ENCODE peak calls at places on chromosomes 6 and 20, in six cellular contexts. J is HL-60, U is SK-N-SH, P is GM12878, M is H1, X is K562. V is an unnamed sample.
A peak's percentile ranks its signal among the peaks of the same experiment; 100 is the strongest.

GRCh38 chr6:56311086-56311485 is 63.7 kb upstream of the COL21A1 start:
- DNase-seq in U (no peak), X (no peak), M (no peak), P (no peak), J (no peak), V (no peak)

GRCh38 chr20:58890454-58891075 is 38.0 kb downstream of the GNAS start:
- DNase-seq in U (peak; percentile 96), M (peak; percentile 76), P (no peak), X (no peak), J (peak; percentile 67), V (peak; percentile 85)

GRCh38 chr20:24782801-24783630 is 166.1 kb upstream of the CST7 start:
- DNase-seq in P (no peak), X (no peak), U (peak; percentile 44), M (no peak), J (no peak), V (peak; percentile 24)

GRCh38 chr6:20333870-20334269 is 67.8 kb upstream of the E2F3 start:
- DNase-seq in U (no peak), X (no peak), J (no peak), P (no peak), M (no peak), V (no peak)

GRCh38 chr6:21522773-21523490 is 70.6 kb upstream of the SOX4 start:
- DNase-seq in P (no peak), J (no peak), U (peak; percentile 64), X (no peak), M (peak; percentile 60), V (no peak)

GRCh38 chr6:55773620-55774019 is 101.8 kb downstream of the BMP5 start:
- DNase-seq in M (no peak), P (no peak), U (no peak), X (no peak), J (no peak), V (no peak)

GRCh38 chr20:51422912-51423667 is 119.4 kb downstream of the NFATC2 start:
- DNase-seq in J (no peak), P (no peak), M (no peak), X (no peak), U (no peak), V (no peak)

GRCh38 chr6:165118736-165119135 is 190.7 kb downstream of the C6orf118 start:
- DNase-seq in P (no peak), J (no peak), M (no peak), X (no peak), U (no peak), V (no peak)

GRCh38 chr20:38579921-38580320 is 1.1 kb upstream of the ADIG start:
- DNase-seq in J (no peak), X (no peak), P (no peak), U (no peak), M (no peak), V (no peak)

GRCh38 chr6:168102093-168102985 is 23.3 kb upstream of the FRMD1 start:
- DNase-seq in U (no peak), M (no peak), J (no peak), P (no peak), X (no peak), V (no peak)

GRCh38 chr6:161761966-161762365 is 488.1 kb upstream of the AGPAT4 start:
- DNase-seq in M (no peak), U (no peak), X (no peak), J (no peak), P (no peak), V (no peak)

GRCh38 chr6:108288742-108289141 is 6.1 kb upstream of the AFG1L start:
- DNase-seq in P (no peak), X (no peak), U (no peak), J (no peak), M (peak; percentile 16), V (no peak)

GRCh38 chr6:99241905-99242534 is 107.5 kb downstream of the FAXC start:
- DNase-seq in M (peak; percentile 61), J (no peak), U (peak; percentile 19), X (peak; percentile 13), P (no peak), V (peak; percentile 1)

GRCh38 chr6:105991561-105992314 is 94.4 kb upstream of the PRDM1 start:
- DNase-seq in M (peak; percentile 67), X (peak; percentile 19), U (peak; percentile 29), J (no peak), P (no peak), V (peak; percentile 5)

DNA sequence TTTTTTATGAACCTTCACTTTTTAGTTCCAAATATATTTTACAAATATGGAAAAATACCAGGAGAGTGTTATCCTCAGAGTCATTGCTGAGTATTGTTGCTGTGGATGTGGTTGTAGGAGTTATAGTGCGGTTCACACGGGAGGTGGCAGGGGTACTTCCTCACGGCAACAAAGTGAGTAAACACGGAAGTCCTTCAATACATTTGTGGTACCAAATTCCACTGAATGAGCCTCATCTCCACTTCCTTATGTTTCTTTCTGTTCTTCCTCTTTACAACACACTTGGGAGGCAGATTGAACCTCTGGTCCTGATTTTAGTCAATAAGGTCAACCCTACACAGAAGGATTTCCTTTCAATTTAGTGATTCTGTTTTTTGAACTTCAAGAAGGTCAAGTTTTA is 371.8 kb downstream of the BTBD3 start:
- DNase-seq in M (no peak), J (peak; percentile 7), P (no peak), U (no peak), X (no peak), V (no peak)
- TF ChIP-seq GABPA in M (no peak), J (no peak), P (no peak), U (no peak), X (no peak), V (no peak)

GRCh38 chr20:137668-138131 is 4.7 kb upstream of the DEFB126 start:
- DNase-seq in U (peak; percentile 36), P (no peak), J (peak; percentile 2), M (no peak), X (peak; percentile 8), V (peak; percentile 54)
- TF ChIP-seq GABPA in U (no peak), P (no peak), J (no peak), M (no peak), X (no peak), V (peak; percentile 16)

DNA sequence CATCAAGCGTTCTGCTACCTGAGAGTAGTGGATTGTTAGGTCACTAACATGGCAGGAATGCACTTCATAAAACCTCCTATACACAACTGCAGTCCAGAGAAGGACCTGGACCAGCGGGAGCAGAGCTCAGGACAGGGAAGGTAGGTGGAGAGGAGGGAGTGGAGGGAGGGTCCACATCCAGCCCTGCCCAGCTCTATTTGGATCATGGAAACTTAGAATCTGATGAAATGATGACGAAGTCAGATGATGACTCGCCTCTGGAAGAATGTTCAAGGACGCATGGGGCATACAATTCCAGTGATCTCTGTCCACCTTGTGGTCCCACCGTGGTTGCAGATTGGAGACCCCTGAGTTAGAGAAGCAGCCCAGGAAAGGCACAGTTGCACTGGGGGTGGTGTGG is 68.8 kb downstream of the CLIC5 start:
- DNase-seq in M (no peak), U (no peak), X (no peak), P (no peak), J (no peak), V (no peak)
- TF ChIP-seq GABPA in M (no peak), U (no peak), X (no peak), P (no peak), J (no peak), V (no peak)

GRCh38 chr20:7123457-7123856 is 356.0 kb downstream of the BMP2 start:
- DNase-seq in J (no peak), U (no peak), P (no peak), M (no peak), X (no peak), V (no peak)

DNA sequence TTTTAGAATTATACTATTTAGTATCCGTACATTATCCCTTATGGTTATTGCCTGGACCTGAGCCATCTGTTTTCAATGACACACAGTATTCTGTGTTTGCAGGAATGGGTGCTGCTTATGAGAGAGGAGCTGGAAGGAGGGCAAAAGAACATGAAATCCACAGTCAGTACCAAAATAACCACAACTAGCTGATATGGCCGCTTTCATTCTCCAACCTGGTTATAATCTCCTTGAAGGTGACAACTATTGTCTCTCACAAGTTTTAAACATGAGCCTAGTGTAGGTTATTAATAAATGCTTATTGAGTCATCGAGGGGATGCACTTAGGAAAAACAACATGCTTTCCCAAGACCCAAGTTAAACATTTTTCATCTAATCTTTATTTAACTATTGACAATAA is 356.6 kb downstream of the BMP2 start:
- DNase-seq in U (no peak), M (no peak), J (no peak), P (no peak), X (no peak), V (no peak)
- TF ChIP-seq GABPA in U (no peak), M (no peak), J (no peak), P (no peak), X (no peak), V (no peak)

GRCh38 chr20:10713161-10713560 is 39.4 kb upstream of the JAG1 start:
- DNase-seq in X (no peak), P (no peak), J (no peak), U (no peak), M (no peak), V (no peak)

GRCh38 chr20:10716855-10717254 is 43.1 kb upstream of the JAG1 start:
- DNase-seq in U (no peak), M (no peak), X (no peak), P (no peak), J (no peak), V (peak; percentile 46)

GRCh38 chr20:10714236-10714975 is 40.6 kb upstream of the JAG1 start:
- DNase-seq in J (no peak), U (no peak), P (no peak), M (no peak), X (no peak), V (no peak)

GRCh38 chr20:10711903-10712373 is 38.1 kb upstream of the JAG1 start:
- DNase-seq in J (no peak), P (no peak), M (no peak), U (no peak), X (no peak), V (peak; percentile 86)

GRCh38 chr20:10715035-10715434 is 41.2 kb upstream of the JAG1 start:
- DNase-seq in U (no peak), J (no peak), M (no peak), P (no peak), X (no peak), V (peak; percentile 86)
- TF ChIP-seq GABPA in U (no peak), J (no peak), M (no peak), P (no peak), X (no peak), V (no peak)

DNA sequence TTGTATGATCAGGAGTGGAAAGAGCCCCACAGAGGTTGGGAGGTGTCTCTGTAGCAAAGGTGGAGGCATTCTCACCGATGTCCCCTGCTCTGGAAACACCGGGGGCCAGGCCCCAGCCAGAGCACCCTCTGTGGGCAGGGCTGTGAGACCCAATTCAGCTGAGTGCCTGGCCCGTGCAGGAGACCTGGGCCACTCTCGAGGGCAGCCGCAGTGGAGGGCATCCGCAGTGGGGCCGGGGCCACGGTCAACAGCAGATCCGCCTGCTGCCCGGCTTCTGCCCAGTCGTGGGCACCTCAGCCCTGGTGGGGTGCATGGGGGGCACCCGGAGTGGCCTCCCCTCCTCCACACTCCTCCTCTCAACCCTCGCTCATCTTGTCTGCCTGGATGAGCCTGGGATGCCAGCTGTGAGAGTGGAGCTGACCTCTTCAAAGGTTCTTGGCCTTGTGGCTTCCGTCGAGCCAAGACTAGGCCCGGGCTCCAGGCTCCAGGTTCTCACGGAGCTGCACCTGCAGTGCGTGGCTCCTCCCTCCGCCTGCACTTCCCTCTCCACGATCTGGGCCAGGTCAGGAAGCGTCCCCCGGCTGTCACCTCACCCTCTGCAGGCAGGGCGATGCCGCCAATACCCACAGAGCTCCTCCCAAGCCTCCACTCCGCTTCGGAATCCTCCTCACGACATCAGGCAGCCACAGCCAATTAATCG is 134.8 kb downstream of the TAF4 start:
- DNase-seq in P (no peak), X (no peak), J (no peak), M (peak; percentile 28), U (no peak), V (no peak)
- TF ChIP-seq GABPA in P (no peak), X (no peak), J (no peak), M (no peak), U (no peak), V (no peak)

V was measured in HepG2.